ENCODE peak calls at places on chromosomes 4 and X, in six cellular contexts. One of them, this sample, is unnamed.

GRCh38 chr4:26032142-26032541 is 118.1 kb downstream of the SMIM20 start:
- DNase-seq in thyroid gland: no peak
- DNase-seq in upper lobe of right lung: no peak
- DNase-seq in brain microvascular endothelial cell: peak
- DNase-seq in foreskin keratinocyte: no peak
- DNase-seq in CD8-positive, alpha-beta T cell: no peak
- DNase-seq in this sample: no peak

GRCh38 chrX:338836-339400 is 20.3 kb upstream of the GTPBP6 start:
- DNase-seq in brain microvascular endothelial cell: no peak
- DNase-seq in foreskin keratinocyte: no peak
- DNase-seq in thyroid gland: no peak
- DNase-seq in upper lobe of right lung: peak
- DNase-seq in CD8-positive, alpha-beta T cell: no peak
- DNase-seq in this sample: peak

GRCh38 chr4:120066525-120067333 is at the start of gene MAD2L1:
- DNase-seq in thyroid gland: peak
- DNase-seq in brain microvascular endothelial cell: peak
- DNase-seq in foreskin keratinocyte: peak
- DNase-seq in upper lobe of right lung: peak
- DNase-seq in CD8-positive, alpha-beta T cell: peak
- DNase-seq in this sample: peak

GRCh38 chr4:149914101-149914500 is 98.5 kb upstream of the IQCM start:
- DNase-seq in brain microvascular endothelial cell: no peak
- DNase-seq in upper lobe of right lung: no peak
- DNase-seq in thyroid gland: no peak
- DNase-seq in foreskin keratinocyte: no peak
- DNase-seq in CD8-positive, alpha-beta T cell: no peak
- DNase-seq in this sample: no peak

GRCh38 chr4:139918591-139918990 is 235.4 kb downstream of the MAML3 start:
- DNase-seq in brain microvascular endothelial cell: no peak
- DNase-seq in upper lobe of right lung: no peak
- DNase-seq in foreskin keratinocyte: no peak
- DNase-seq in thyroid gland: no peak
- DNase-seq in CD8-positive, alpha-beta T cell: no peak
- DNase-seq in this sample: no peak

GRCh38 chrX:139126493-139126892 is 404.0 kb upstream of the F9 start:
- DNase-seq in thyroid gland: peak
- DNase-seq in CD8-positive, alpha-beta T cell: no peak
- DNase-seq in foreskin keratinocyte: no peak
- DNase-seq in upper lobe of right lung: no peak
- DNase-seq in brain microvascular endothelial cell: no peak
- DNase-seq in this sample: no peak

GRCh38 chr4:2888826-2889225 is 45.2 kb downstream of the ADD1 start:
- DNase-seq in brain microvascular endothelial cell: no peak
- DNase-seq in CD8-positive, alpha-beta T cell: no peak
- DNase-seq in upper lobe of right lung: no peak
- DNase-seq in thyroid gland: no peak
- DNase-seq in foreskin keratinocyte: no peak
- DNase-seq in this sample: no peak

GRCh38 chr4:109967798-109968520 is 55.3 kb downstream of the EGF start:
- DNase-seq in foreskin keratinocyte: peak
- DNase-seq in CD8-positive, alpha-beta T cell: no peak
- DNase-seq in brain microvascular endothelial cell: no peak
- DNase-seq in thyroid gland: no peak
- DNase-seq in upper lobe of right lung: no peak
- DNase-seq in this sample: no peak

GRCh38 chr4:181832305-181832704 is 410.9 kb upstream of the TENM3 start:
- DNase-seq in CD8-positive, alpha-beta T cell: no peak
- DNase-seq in brain microvascular endothelial cell: no peak
- DNase-seq in thyroid gland: no peak
- DNase-seq in foreskin keratinocyte: no peak
- DNase-seq in upper lobe of right lung: no peak
- DNase-seq in this sample: no peak

GRCh38 chr4:8115203-8115520 is 43.5 kb downstream of the ABLIM2 start:
- DNase-seq in brain microvascular endothelial cell: no peak
- DNase-seq in CD8-positive, alpha-beta T cell: no peak
- DNase-seq in foreskin keratinocyte: no peak
- DNase-seq in upper lobe of right lung: no peak
- DNase-seq in thyroid gland: no peak
- DNase-seq in this sample: no peak

GRCh38 chr4:139171878-139172691 is 4.9 kb downstream of the ELF2 start:
- DNase-seq in CD8-positive, alpha-beta T cell: no peak
- DNase-seq in foreskin keratinocyte: peak
- DNase-seq in brain microvascular endothelial cell: peak
- DNase-seq in upper lobe of right lung: no peak
- DNase-seq in thyroid gland: no peak
- DNase-seq in this sample: no peak

GRCh38 chr4:38980903-38981676 is 51.1 kb downstream of the TMEM156 start:
- DNase-seq in thyroid gland: no peak
- DNase-seq in foreskin keratinocyte: no peak
- DNase-seq in CD8-positive, alpha-beta T cell: no peak
- DNase-seq in upper lobe of right lung: no peak
- DNase-seq in brain microvascular endothelial cell: peak
- DNase-seq in this sample: no peak

GRCh38 chr4:2715426-2715825 is 40.7 kb downstream of the TNIP2 start:
- DNase-seq in upper lobe of right lung: no peak
- DNase-seq in foreskin keratinocyte: no peak
- DNase-seq in thyroid gland: no peak
- DNase-seq in CD8-positive, alpha-beta T cell: no peak
- DNase-seq in brain microvascular endothelial cell: no peak
- DNase-seq in this sample: no peak

GRCh38 chr4:76420901-76421581 is at the start of gene CCDC158:
- DNase-seq in brain microvascular endothelial cell: no peak
- DNase-seq in CD8-positive, alpha-beta T cell: no peak
- DNase-seq in thyroid gland: peak
- DNase-seq in upper lobe of right lung: no peak
- DNase-seq in foreskin keratinocyte: no peak
- DNase-seq in this sample: peak

DNA sequence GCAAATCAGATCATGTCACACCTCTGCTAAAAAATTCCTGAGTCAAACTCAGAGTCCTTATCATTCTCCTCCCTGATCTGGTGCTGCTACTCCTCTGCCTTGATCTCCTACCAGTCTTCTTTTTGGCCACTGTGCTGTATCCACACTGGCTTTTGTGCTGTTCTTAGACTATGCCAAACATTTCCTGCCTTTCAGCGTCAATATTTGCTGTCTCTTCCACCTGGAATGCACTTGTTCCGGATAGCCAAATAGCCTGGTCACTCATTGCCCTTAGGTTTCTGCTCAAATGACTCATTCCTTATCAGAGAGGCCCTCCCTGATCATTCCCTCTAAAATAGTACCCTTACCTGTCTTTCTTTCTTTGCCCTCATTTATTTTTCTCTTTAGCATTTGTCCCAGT is 24.4 kb upstream of the RP2 start:
- DNase-seq in CD8-positive, alpha-beta T cell: no peak
- DNase-seq in upper lobe of right lung: no peak
- DNase-seq in thyroid gland: no peak
- DNase-seq in brain microvascular endothelial cell: no peak
- DNase-seq in foreskin keratinocyte: no peak
- DNase-seq in this sample: no peak
- H3K27ac ChIP-seq in CD8-positive, alpha-beta T cell: no peak
- H3K27ac ChIP-seq in upper lobe of right lung: no peak
- H3K27ac ChIP-seq in thyroid gland: no peak
- H3K27ac ChIP-seq in brain microvascular endothelial cell: no peak
- H3K27ac ChIP-seq in foreskin keratinocyte: no peak
- H3K27ac ChIP-seq in this sample: no peak

GRCh38 chr4:186886759-186887158 is 163.1 kb upstream of the FAT1 start:
- DNase-seq in brain microvascular endothelial cell: no peak
- DNase-seq in thyroid gland: no peak
- DNase-seq in upper lobe of right lung: no peak
- DNase-seq in foreskin keratinocyte: no peak
- DNase-seq in CD8-positive, alpha-beta T cell: no peak
- DNase-seq in this sample: no peak
- H3K27ac ChIP-seq in brain microvascular endothelial cell: no peak
- H3K27ac ChIP-seq in thyroid gland: no peak
- H3K27ac ChIP-seq in upper lobe of right lung: no peak
- H3K27ac ChIP-seq in foreskin keratinocyte: peak
- H3K27ac ChIP-seq in CD8-positive, alpha-beta T cell: no peak
- H3K27ac ChIP-seq in this sample: no peak

DNA sequence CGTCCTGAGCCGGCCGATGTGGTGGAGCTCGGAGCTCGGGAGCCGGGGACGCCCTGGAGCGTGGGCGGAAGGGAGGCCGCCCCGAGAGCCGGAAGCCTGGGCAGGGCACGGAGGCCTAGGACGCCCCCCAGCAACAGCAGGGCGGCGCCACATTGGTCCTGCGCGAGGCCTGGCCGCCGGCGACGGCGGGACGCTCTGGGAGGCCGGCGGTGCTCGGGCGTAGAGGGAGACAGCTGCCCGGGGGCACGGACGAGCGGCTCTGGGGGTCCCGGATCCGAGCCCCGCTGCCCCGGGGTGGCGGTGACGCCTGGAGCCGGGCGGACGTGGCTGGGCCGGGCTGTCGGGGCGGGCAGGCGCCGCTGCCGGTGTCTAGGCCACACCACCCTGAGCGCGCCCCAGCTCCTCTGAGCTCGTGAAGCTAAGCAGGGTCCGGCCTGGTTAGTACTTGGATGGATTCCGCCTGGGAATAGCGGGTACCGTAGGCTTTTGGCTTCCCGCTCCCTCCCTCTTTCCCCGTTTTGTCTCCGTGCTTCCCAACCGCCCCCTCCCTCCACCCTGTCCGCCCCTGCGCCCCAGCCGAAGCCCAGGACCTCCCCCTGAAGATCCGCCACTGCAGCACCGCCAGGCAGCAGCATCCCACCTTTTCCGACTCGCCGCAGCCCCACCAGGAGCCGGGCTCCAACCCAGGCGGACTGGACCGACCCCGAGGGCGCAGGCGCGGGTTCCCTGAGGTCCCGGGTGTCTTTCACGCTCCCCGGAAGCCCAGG is 12.1 kb downstream of the FRG2 start:
- DNase-seq in upper lobe of right lung: no peak
- DNase-seq in foreskin keratinocyte: no peak
- DNase-seq in brain microvascular endothelial cell: no peak
- DNase-seq in CD8-positive, alpha-beta T cell: no peak
- DNase-seq in thyroid gland: no peak
- DNase-seq in this sample: no peak
- H3K27ac ChIP-seq in upper lobe of right lung: no peak
- H3K27ac ChIP-seq in foreskin keratinocyte: no peak
- H3K27ac ChIP-seq in brain microvascular endothelial cell: no peak
- H3K27ac ChIP-seq in CD8-positive, alpha-beta T cell: no peak
- H3K27ac ChIP-seq in thyroid gland: no peak
- H3K27ac ChIP-seq in this sample: no peak

GRCh38 chrX:30892591-30892990 is 3.5 kb upstream of the TAB3 start:
- DNase-seq in thyroid gland: no peak
- DNase-seq in CD8-positive, alpha-beta T cell: no peak
- DNase-seq in foreskin keratinocyte: peak
- DNase-seq in upper lobe of right lung: no peak
- DNase-seq in brain microvascular endothelial cell: no peak
- DNase-seq in this sample: no peak

GRCh38 chrX:30898886-30899285 is 9.8 kb upstream of the TAB3 start:
- DNase-seq in foreskin keratinocyte: no peak
- DNase-seq in upper lobe of right lung: no peak
- DNase-seq in CD8-positive, alpha-beta T cell: no peak
- DNase-seq in brain microvascular endothelial cell: no peak
- DNase-seq in thyroid gland: no peak
- DNase-seq in this sample: no peak

GRCh38 chrX:30900227-30900626 is 11.2 kb upstream of the TAB3 start:
- DNase-seq in thyroid gland: no peak
- DNase-seq in CD8-positive, alpha-beta T cell: no peak
- DNase-seq in brain microvascular endothelial cell: no peak
- DNase-seq in upper lobe of right lung: no peak
- DNase-seq in foreskin keratinocyte: no peak
- DNase-seq in this sample: no peak

GRCh38 chrX:30893206-30893605 is 4.2 kb upstream of the TAB3 start:
- DNase-seq in CD8-positive, alpha-beta T cell: no peak
- DNase-seq in foreskin keratinocyte: no peak
- DNase-seq in thyroid gland: no peak
- DNase-seq in brain microvascular endothelial cell: peak
- DNase-seq in upper lobe of right lung: no peak
- DNase-seq in this sample: no peak

DNA sequence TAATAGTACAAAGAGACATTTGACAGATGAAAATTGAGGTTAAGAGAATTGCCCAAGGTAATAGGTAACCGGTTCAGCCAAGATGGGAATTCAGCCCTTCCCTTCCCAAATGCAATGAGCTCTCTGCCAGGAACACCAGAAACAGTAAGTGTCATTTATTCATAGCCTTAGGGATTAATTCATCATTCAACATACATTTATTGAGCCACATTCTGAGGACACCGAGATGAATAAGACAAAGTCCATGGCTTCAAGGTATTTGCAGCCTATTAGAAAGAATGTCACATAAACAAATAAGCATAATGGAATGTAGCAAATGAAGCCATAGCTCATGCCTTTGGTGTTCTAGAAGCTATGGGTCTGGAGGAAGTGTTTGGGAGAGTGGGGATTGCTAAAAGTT is 6.3 kb upstream of the TAB3 start:
- DNase-seq in CD8-positive, alpha-beta T cell: no peak
- DNase-seq in thyroid gland: no peak
- DNase-seq in upper lobe of right lung: no peak
- DNase-seq in foreskin keratinocyte: no peak
- DNase-seq in brain microvascular endothelial cell: no peak
- DNase-seq in this sample: no peak
- H3K27ac ChIP-seq in CD8-positive, alpha-beta T cell: no peak
- H3K27ac ChIP-seq in thyroid gland: no peak
- H3K27ac ChIP-seq in upper lobe of right lung: no peak
- H3K27ac ChIP-seq in foreskin keratinocyte: no peak
- H3K27ac ChIP-seq in brain microvascular endothelial cell: no peak
- H3K27ac ChIP-seq in this sample: no peak

DNA sequence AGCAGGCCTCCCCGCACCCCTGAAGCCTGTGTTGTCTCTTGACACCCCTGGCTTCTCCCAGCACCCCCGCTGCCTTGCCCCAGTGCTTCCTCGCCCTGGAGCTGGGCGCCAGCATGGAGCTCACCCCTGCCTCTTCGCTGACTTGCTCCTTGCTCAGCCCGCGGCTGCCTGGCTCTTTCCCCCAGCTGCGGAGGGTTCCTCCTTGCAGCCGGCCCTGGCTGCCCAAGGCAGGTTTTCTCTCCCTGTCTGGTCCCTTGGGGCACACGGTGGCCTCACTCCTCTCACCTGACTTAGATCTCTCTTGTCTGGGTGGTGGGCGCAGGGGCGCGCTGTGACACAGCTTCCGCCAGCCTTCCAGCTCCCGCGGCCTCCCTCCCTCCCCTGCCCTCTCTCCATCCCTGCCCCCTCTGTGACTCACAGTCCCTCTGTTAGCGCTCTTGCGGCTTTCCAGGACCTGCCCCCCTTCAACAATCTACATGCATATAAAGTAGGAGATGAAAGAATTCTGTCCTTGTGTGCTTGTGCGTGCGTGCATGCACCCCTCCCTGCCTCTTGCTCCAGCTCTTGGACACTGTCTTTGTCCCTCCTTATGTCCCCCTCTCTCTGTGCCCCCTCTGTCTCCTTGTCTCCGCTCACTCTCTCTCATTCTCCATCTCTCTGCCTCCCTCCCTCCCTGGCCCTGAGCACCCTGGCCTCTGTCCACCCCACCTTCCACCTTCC is 2.2 kb downstream of the PLXNB3 start:
- DNase-seq in upper lobe of right lung: peak
- DNase-seq in thyroid gland: no peak
- DNase-seq in brain microvascular endothelial cell: peak
- DNase-seq in foreskin keratinocyte: peak
- DNase-seq in CD8-positive, alpha-beta T cell: peak
- DNase-seq in this sample: peak
- H3K27ac ChIP-seq in upper lobe of right lung: no peak
- H3K27ac ChIP-seq in thyroid gland: no peak
- H3K27ac ChIP-seq in brain microvascular endothelial cell: peak
- H3K27ac ChIP-seq in foreskin keratinocyte: no peak
- H3K27ac ChIP-seq in CD8-positive, alpha-beta T cell: no peak
- H3K27ac ChIP-seq in this sample: peak